ENCODE peak calls at places on chromosomes 7 and 10, in six cellular contexts. One of them, this sample, is unnamed.

GRCh38 chr7:1908823-1909420 is 238.8 kb downstream of the ELFN1 start:
- DNase-seq in sigmoid colon: no peak
- DNase-seq in esophagus squamous epithelium: no peak
- DNase-seq in A549: no peak
- DNase-seq in body of pancreas: no peak
- DNase-seq in ovary: no peak
- DNase-seq in this sample: no peak

GRCh38 chr7:25712500-25712899 is 439.5 kb upstream of the NFE2L3 start:
- DNase-seq in ovary: no peak
- DNase-seq in A549: no peak
- DNase-seq in esophagus squamous epithelium: no peak
- DNase-seq in sigmoid colon: no peak
- DNase-seq in body of pancreas: no peak
- DNase-seq in this sample: no peak

GRCh38 chr10:74026428-74026979 is 28.6 kb downstream of the VCL start:
- DNase-seq in esophagus squamous epithelium: no peak
- DNase-seq in sigmoid colon: no peak
- DNase-seq in ovary: no peak
- DNase-seq in A549: no peak
- DNase-seq in body of pancreas: no peak
- DNase-seq in this sample: no peak

GRCh38 chr10:52226448-52226847 is 87.6 kb upstream of the DKK1 start:
- DNase-seq in esophagus squamous epithelium: no peak
- DNase-seq in ovary: no peak
- DNase-seq in body of pancreas: no peak
- DNase-seq in sigmoid colon: no peak
- DNase-seq in A549: no peak
- DNase-seq in this sample: no peak

GRCh38 chr10:67783576-67784294 is 54.3 kb downstream of the DNAJC12 start:
- DNase-seq in esophagus squamous epithelium: no peak
- DNase-seq in sigmoid colon: no peak
- DNase-seq in A549: no peak
- DNase-seq in ovary: no peak
- DNase-seq in body of pancreas: no peak
- DNase-seq in this sample: no peak

GRCh38 chr7:22782616-22783232 is 39.9 kb downstream of the TOMM7 start:
- DNase-seq in esophagus squamous epithelium: no peak
- DNase-seq in A549: peak; percentile 65
- DNase-seq in body of pancreas: peak; percentile 73
- DNase-seq in sigmoid colon: peak; percentile 77
- DNase-seq in ovary: peak; percentile 46
- DNase-seq in this sample: no peak

GRCh38 chr10:31749981-31750850 is 178.4 kb downstream of the ARHGAP12 start:
- DNase-seq in A549: no peak
- DNase-seq in body of pancreas: peak; percentile 69
- DNase-seq in esophagus squamous epithelium: no peak
- DNase-seq in ovary: peak; percentile 54
- DNase-seq in sigmoid colon: peak; percentile 78
- DNase-seq in this sample: no peak

GRCh38 chr10:113929522-113929921 is 75.1 kb downstream of the NHLRC2 start:
- DNase-seq in esophagus squamous epithelium: no peak
- DNase-seq in sigmoid colon: no peak
- DNase-seq in body of pancreas: no peak
- DNase-seq in ovary: no peak
- DNase-seq in A549: no peak
- DNase-seq in this sample: no peak

GRCh38 chr10:1964476-1964875 is 227.2 kb upstream of the ADARB2 start:
- DNase-seq in A549: no peak
- DNase-seq in esophagus squamous epithelium: no peak
- DNase-seq in ovary: no peak
- DNase-seq in sigmoid colon: no peak
- DNase-seq in body of pancreas: no peak
- DNase-seq in this sample: no peak

GRCh38 chr7:46982928-46983327 is 599.0 kb downstream of the TNS3 start:
- DNase-seq in A549: no peak
- DNase-seq in ovary: no peak
- DNase-seq in esophagus squamous epithelium: no peak
- DNase-seq in sigmoid colon: no peak
- DNase-seq in body of pancreas: no peak
- DNase-seq in this sample: no peak

GRCh38 chr10:77334501-77334900 is 303.1 kb downstream of the KCNMA1 start:
- DNase-seq in body of pancreas: no peak
- DNase-seq in esophagus squamous epithelium: no peak
- DNase-seq in A549: no peak
- DNase-seq in ovary: no peak
- DNase-seq in sigmoid colon: no peak
- DNase-seq in this sample: no peak

GRCh38 chr7:83276250-83276649 is 113.6 kb upstream of the PCLO start:
- DNase-seq in body of pancreas: no peak
- DNase-seq in A549: no peak
- DNase-seq in ovary: no peak
- DNase-seq in sigmoid colon: no peak
- DNase-seq in esophagus squamous epithelium: no peak
- DNase-seq in this sample: no peak

GRCh38 chr7:117157121-117157870 is 165.6 kb downstream of the WNT2 start:
- DNase-seq in A549: peak; percentile 37
- DNase-seq in esophagus squamous epithelium: no peak
- DNase-seq in sigmoid colon: no peak
- DNase-seq in body of pancreas: peak; percentile 47
- DNase-seq in ovary: peak; percentile 33
- DNase-seq in this sample: no peak

GRCh38 chr7:143437568-143437967 is 5.7 kb upstream of the TAS2R60 start:
- DNase-seq in ovary: no peak
- DNase-seq in body of pancreas: no peak
- DNase-seq in sigmoid colon: no peak
- DNase-seq in esophagus squamous epithelium: no peak
- DNase-seq in A549: no peak
- DNase-seq in this sample: no peak

GRCh38 chr10:132468201-132468600 is 69.4 kb upstream of the INPP5A start:
- DNase-seq in A549: no peak
- DNase-seq in body of pancreas: no peak
- DNase-seq in ovary: no peak
- DNase-seq in sigmoid colon: no peak
- DNase-seq in esophagus squamous epithelium: no peak
- DNase-seq in this sample: no peak

GRCh38 chr10:132465889-132466519 is 69.0 kb downstream of the PWWP2B start:
- DNase-seq in sigmoid colon: no peak
- DNase-seq in ovary: no peak
- DNase-seq in esophagus squamous epithelium: no peak
- DNase-seq in body of pancreas: no peak
- DNase-seq in A549: no peak
- DNase-seq in this sample: no peak

GRCh38 chr10:132465193-132465888 is 68.3 kb downstream of the PWWP2B start:
- DNase-seq in ovary: no peak
- DNase-seq in body of pancreas: no peak
- DNase-seq in sigmoid colon: no peak
- DNase-seq in esophagus squamous epithelium: no peak
- DNase-seq in A549: no peak
- DNase-seq in this sample: no peak

GRCh38 chr10:132467464-132468149 is 70.0 kb upstream of the INPP5A start:
- DNase-seq in body of pancreas: no peak
- DNase-seq in esophagus squamous epithelium: no peak
- DNase-seq in ovary: peak; percentile 55
- DNase-seq in sigmoid colon: no peak
- DNase-seq in A549: no peak
- DNase-seq in this sample: no peak

GRCh38 chr10:132466520-132467463 is 69.8 kb downstream of the PWWP2B start:
- DNase-seq in body of pancreas: no peak
- DNase-seq in esophagus squamous epithelium: no peak
- DNase-seq in ovary: no peak
- DNase-seq in sigmoid colon: no peak
- DNase-seq in A549: no peak
- DNase-seq in this sample: no peak
- TF ChIP-seq POLR2A in body of pancreas: no peak
- TF ChIP-seq POLR2A in esophagus squamous epithelium: no peak
- TF ChIP-seq POLR2A in ovary: no peak
- TF ChIP-seq POLR2A in sigmoid colon: no peak
- TF ChIP-seq POLR2A in A549: no peak
- TF ChIP-seq POLR2A in this sample: no peak

DNA sequence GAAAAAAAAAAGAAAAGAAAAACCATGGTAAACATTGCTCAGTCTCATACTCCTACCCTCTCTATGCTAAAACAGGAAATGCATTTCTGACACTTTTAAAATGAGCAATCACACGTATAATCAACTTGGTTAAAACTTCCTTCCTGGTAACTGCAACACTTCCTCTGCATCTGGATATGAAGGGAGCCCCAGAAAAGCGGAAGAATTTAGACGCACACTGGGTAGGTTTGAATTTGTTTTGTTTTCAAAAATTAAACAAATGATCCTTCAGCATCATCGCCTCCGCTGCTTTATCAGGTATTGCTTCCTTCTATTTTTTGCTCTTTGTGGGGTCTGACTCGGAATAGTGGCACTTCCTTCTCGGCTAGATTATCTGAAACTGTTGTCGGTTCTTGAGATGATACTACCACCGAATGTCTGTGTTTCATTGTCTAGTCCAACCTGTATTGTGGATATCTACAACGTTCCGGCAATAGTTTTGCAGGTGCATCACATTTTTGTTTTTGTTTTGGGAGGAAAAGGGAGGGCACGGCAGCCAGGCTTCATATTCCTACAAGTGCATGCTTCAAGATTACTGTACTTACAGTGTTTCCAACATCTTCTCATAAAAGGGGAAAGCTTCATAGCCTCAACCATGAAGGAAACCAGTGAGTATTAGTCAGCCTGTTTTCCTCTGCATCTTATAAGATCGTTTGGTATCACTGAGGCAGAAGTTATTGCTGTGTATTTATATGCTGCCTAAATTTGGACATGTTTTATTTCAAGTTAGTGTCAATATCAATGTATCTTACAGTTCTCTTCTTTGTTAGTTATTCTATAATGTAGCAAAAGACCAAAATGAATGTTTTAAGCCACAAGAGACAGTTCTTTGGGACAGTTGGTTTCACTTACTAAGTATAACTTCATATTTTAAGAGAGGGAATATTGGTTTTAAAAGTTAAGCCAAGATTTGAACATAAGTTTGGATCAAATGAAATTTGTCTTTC is at the start of gene PIK3CG:
- DNase-seq in sigmoid colon: no peak
- DNase-seq in body of pancreas: no peak
- DNase-seq in ovary: no peak
- DNase-seq in A549: no peak
- DNase-seq in esophagus squamous epithelium: no peak
- DNase-seq in this sample: no peak
- TF ChIP-seq POLR2A in sigmoid colon: no peak
- TF ChIP-seq POLR2A in body of pancreas: peak; percentile 31
- TF ChIP-seq POLR2A in ovary: no peak
- TF ChIP-seq POLR2A in A549: no peak
- TF ChIP-seq POLR2A in esophagus squamous epithelium: no peak
- TF ChIP-seq POLR2A in this sample: no peak

DNA sequence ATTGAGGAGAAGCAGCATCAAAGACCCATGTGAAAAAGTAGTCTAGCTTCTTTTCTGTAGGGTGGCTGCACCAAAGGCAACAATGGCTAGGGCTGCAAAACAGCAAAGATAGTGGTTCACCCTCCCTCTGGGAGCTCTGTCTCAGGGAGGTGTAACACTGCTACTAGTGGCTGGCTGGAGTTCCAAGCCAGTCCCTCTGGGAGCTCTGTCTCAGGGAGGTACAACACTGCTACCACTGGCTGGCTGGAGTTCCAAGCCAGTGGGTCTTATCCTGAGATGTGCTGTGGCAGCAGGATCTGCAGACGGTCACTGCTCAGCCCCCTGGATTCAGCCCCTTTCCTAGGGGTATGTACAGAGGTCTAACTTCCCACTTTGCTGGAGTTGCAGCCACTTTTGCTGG is 37.9 kb upstream of the TMEM140 start:
- DNase-seq in sigmoid colon: no peak
- DNase-seq in body of pancreas: no peak
- DNase-seq in A549: no peak
- DNase-seq in esophagus squamous epithelium: no peak
- DNase-seq in ovary: no peak
- DNase-seq in this sample: no peak
- TF ChIP-seq POLR2A in sigmoid colon: no peak
- TF ChIP-seq POLR2A in body of pancreas: no peak
- TF ChIP-seq POLR2A in A549: no peak
- TF ChIP-seq POLR2A in esophagus squamous epithelium: no peak
- TF ChIP-seq POLR2A in ovary: no peak
- TF ChIP-seq POLR2A in this sample: no peak

DNA sequence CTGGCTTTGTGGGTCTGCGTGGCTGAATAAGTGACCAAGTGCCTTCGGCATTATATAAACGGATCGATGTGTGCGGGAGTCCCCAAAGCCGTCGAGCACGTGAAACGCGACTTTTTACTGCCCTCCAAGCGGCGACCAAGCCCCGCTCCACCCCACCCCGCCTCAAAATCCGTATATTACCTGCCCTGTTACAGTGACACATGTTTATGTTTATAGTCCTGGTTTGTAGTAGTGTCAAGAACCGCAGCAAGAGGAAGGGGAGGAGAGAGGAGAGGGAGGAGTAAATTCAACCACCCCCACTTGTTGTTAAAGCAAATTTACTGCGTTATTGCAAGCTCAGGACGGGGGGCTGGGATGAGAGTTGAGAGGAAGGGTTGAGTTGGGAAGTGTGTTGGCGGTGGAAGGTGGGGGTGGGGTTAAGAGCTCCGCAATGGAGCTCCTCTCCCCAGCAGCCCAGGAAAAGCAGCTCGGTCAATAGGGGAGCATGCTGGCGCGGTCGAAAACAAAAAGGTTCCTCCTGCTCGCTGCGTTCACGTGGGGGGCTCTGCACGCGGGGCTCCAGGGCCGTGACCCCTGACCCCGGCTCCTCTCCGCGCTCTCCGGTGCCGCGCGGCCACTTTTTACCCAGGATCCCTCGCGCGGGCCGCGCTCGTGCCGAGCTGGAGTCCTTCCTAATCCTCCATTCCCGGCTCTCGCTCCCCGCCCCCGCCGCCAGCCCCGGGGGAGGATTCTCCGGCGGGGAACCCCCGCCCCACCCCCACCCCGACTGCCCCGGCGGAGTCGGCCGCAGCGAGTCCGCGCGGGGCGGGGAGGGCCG is at the start of gene SKIDA1:
- DNase-seq in sigmoid colon: peak; percentile 93
- DNase-seq in esophagus squamous epithelium: no peak
- DNase-seq in A549: peak; percentile 92
- DNase-seq in ovary: peak; percentile 93
- DNase-seq in body of pancreas: peak; percentile 88
- DNase-seq in this sample: no peak
- TF ChIP-seq POLR2A in sigmoid colon: no peak
- TF ChIP-seq POLR2A in esophagus squamous epithelium: no peak
- TF ChIP-seq POLR2A in A549: peak; percentile 41
- TF ChIP-seq POLR2A in ovary: no peak
- TF ChIP-seq POLR2A in body of pancreas: peak; percentile 54
- TF ChIP-seq POLR2A in this sample: no peak

DNA sequence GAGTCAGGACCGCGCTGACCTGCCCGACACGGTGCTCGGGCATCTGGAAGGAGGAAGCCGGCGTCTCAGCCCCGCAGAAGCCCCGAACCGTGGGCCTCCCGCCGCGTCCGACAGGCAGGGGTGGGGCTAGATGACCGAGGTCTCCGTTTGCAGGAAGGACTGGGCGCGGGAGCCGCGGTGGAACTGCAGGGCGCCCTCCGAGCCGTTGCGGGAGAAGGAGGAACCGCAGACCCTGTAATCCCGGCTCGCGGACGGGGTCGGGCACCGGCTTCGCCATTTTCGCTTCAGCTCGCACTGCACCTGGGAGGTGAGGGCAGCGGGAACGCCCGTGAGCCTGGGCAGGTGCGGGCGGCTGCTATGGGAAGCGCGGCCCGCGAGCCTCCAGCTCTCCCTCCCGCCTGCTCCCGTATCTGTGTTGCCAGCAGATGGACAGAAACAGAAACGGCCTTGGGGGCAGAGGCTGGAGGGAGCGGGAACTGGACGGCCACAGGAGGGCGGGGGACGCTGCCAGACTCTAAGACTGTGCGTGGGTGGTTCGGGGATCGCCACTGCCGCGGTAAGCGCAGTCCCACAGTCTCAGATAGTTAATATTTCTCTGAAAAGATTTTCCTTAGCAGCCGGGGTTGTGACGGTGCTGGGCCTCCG is 114.1 kb downstream of the VIPR2 start:
- DNase-seq in ovary: peak; percentile 83
- DNase-seq in sigmoid colon: peak; percentile 83
- DNase-seq in esophagus squamous epithelium: no peak
- DNase-seq in A549: peak; percentile 69
- DNase-seq in body of pancreas: peak; percentile 59
- DNase-seq in this sample: peak; percentile 93
- TF ChIP-seq POLR2A in ovary: peak; percentile 37
- TF ChIP-seq POLR2A in sigmoid colon: no peak
- TF ChIP-seq POLR2A in esophagus squamous epithelium: no peak
- TF ChIP-seq POLR2A in A549: no peak
- TF ChIP-seq POLR2A in body of pancreas: peak; percentile 39
- TF ChIP-seq POLR2A in this sample: no peak

This sample was measured in esophagus muscularis mucosa.